ENCODE peak calls at places on chromosomes 2 and 18, in four cellular contexts. M, C, D and X are unnamed samples.

GRCh38 chr2:193847140-193847539 is 1652.4 kb upstream of the TMEFF2 start:
- DNase-seq in M (peak), C (no peak), D (no peak), X (no peak)

GRCh38 chr2:129866391-129866790 is 113.1 kb upstream of the RAB6C start:
- DNase-seq in M (no peak), C (no peak), D (no peak), X (no peak)

GRCh38 chr2:199458806-199459285 is 1.1 kb upstream of the SATB2 start:
- DNase-seq in M (no peak), C (no peak), D (peak), X (no peak)

GRCh38 chr2:10859261-10859660 is 46.7 kb upstream of the PDIA6 start:
- DNase-seq in M (no peak), C (no peak), D (no peak), X (no peak)

GRCh38 chr2:200741468-200742202 is 70.1 kb upstream of the BZW1 start:
- DNase-seq in M (no peak), C (no peak), D (no peak), X (no peak)

GRCh38 chr2:66696374-66696773 is 261.4 kb downstream of the MEIS1 start:
- DNase-seq in M (no peak), C (no peak), D (no peak), X (no peak)

GRCh38 chr2:40760071-40760666 is 308.3 kb upstream of the SLC8A1 start:
- DNase-seq in M (peak), C (peak), D (peak), X (peak)

GRCh38 chr2:200159829-200160781 is 146.4 kb upstream of the SPATS2L start:
- DNase-seq in M (peak), C (no peak), D (no peak), X (no peak)

GRCh38 chr2:37300578-37300977 is 24.1 kb downstream of the PRKD3 start:
- DNase-seq in M (no peak), C (no peak), D (no peak), X (no peak)

GRCh38 chr18:11946756-11947155 is 34.6 kb upstream of the IMPA2 start:
- DNase-seq in M (peak), C (no peak), D (no peak), X (no peak)

GRCh38 chr2:121080013-121080772 is 204.8 kb downstream of the TFCP2L1 start:
- DNase-seq in M (peak), C (no peak), D (peak), X (peak)

GRCh38 chr2:97011977-97012569 is 25.7 kb upstream of the FAM178B start:
- DNase-seq in M (peak), C (peak), D (no peak), X (peak)

GRCh38 chr18:811192-812122 is 585 bp downstream of the YES1 start:
- DNase-seq in M (peak), C (no peak), D (peak), X (no peak)

GRCh38 chr18:74485860-74486849 is 10.0 kb upstream of the CNDP2 start:
- DNase-seq in M (no peak), C (no peak), D (no peak), X (no peak)

GRCh38 chr2:235217814-235218213 is 266.0 kb downstream of the SH3BP4 start:
- DNase-seq in M (no peak), C (peak), D (no peak), X (peak)

GRCh38 chr2:203949228-203949627 is 12.7 kb downstream of the ICOS start:
- DNase-seq in M (no peak), C (peak), D (no peak), X (no peak)

GRCh38 chr2:196335238-196335637 is 163.9 kb upstream of the STK17B start:
- DNase-seq in M (peak), C (peak), D (no peak), X (peak)

GRCh38 chr2:63226297-63226696 is 175.7 kb downstream of the OTX1 start:
- DNase-seq in M (no peak), C (no peak), D (no peak), X (no peak)

GRCh38 chr2:48724278-48724677 is 31.2 kb downstream of the LHCGR start:
- DNase-seq in M (no peak), C (no peak), D (no peak), X (no peak)

GRCh38 chr18:3211236-3211992 is 8.4 kb downstream of the MYOM1 start:
- DNase-seq in M (no peak), C (no peak), D (no peak), X (no peak)

GRCh38 chr2:232237460-232237859 is 141.1 kb upstream of the ALPP start:
- DNase-seq in M (no peak), C (no peak), D (no peak), X (no peak)

GRCh38 chr2:62084823-62085222 is 111.1 kb upstream of the B3GNT2 start:
- DNase-seq in M (no peak), C (no peak), D (no peak), X (no peak)

GRCh38 chr2:200944467-200945394 is 18.7 kb downstream of the ORC2 start:
- DNase-seq in M (peak), C (peak), D (no peak), X (no peak)

GRCh38 chr2:215738360-215738759 is 275.0 kb downstream of the MREG start:
- DNase-seq in M (no peak), C (no peak), D (no peak), X (no peak)

GRCh38 chr2:186695081-186695756 is 1.4 kb downstream of the FAM171B start:
- DNase-seq in M (peak), C (no peak), D (no peak), X (peak)

GRCh38 chr2:236988690-236989639 is 96.7 kb upstream of the COPS8 start:
- DNase-seq in M (no peak), C (no peak), D (no peak), X (no peak)

GRCh38 chr18:57728941-57729511 is 74.1 kb downstream of the ATP8B1 start:
- DNase-seq in M (no peak), C (no peak), D (no peak), X (no peak)